ENCODE peak calls at places on chromosomes 4 and X, in five cellular contexts. H, R, I, N and C are unnamed samples.

GRCh38 chr4:107258359-107258758 is 222.2 kb upstream of the DKK2 start:
- DNase-seq in R (no peak), I (no peak), H (no peak), N (no peak), C (no peak)

GRCh38 chrX:15815779-15816452 is 25.6 kb downstream of the ZRSR2 start:
- DNase-seq in N (no peak), I (peak), R (peak), H (no peak), C (no peak)

GRCh38 chr4:88747351-88747750 is 49.7 kb upstream of the NAP1L5 start:
- DNase-seq in R (no peak), H (no peak), N (no peak), I (no peak), C (no peak)

GRCh38 chr4:175953960-175954521 is 111.6 kb upstream of the WDR17 start:
- DNase-seq in N (no peak), I (no peak), R (no peak), H (no peak), C (no peak)

GRCh38 chr4:184148871-184149637 is 68.6 kb downstream of the ENPP6 start:
- DNase-seq in R (no peak), I (no peak), H (no peak), N (no peak), C (no peak)

GRCh38 chr4:6360385-6360784 is 90.7 kb downstream of the WFS1 start:
- DNase-seq in I (peak), R (no peak), H (no peak), N (no peak), C (no peak)

GRCh38 chr4:139921551-139922184 is 232.3 kb downstream of the MAML3 start:
- DNase-seq in N (no peak), R (no peak), I (no peak), H (no peak), C (no peak)

GRCh38 chr4:112916868-112917267 is 132.6 kb upstream of the ANK2 start:
- DNase-seq in H (no peak), N (no peak), I (no peak), R (no peak), C (no peak)

GRCh38 chrX:69510137-69510715 is 6.1 kb downstream of the NALF2 start:
- DNase-seq in R (no peak), H (no peak), N (no peak), I (no peak), C (no peak)

GRCh38 chr4:149306537-149306936 is 509.1 kb downstream of the IQCM start:
- DNase-seq in I (no peak), N (no peak), H (no peak), R (no peak), C (no peak)

GRCh38 chr4:176436500-176436973 is 116.8 kb downstream of the SPCS3 start:
- DNase-seq in N (no peak), R (peak), H (no peak), I (no peak), C (no peak)

GRCh38 chr4:35982318-35982717 is 262.0 kb downstream of the ARAP2 start:
- DNase-seq in R (no peak), H (no peak), I (no peak), N (no peak), C (no peak)

GRCh38 chr4:27184508-27185155 is 324.0 kb downstream of the STIM2 start:
- DNase-seq in H (no peak), R (no peak), I (no peak), N (no peak), C (no peak)

GRCh38 chr4:4752576-4753401 is 106.7 kb upstream of the MSX1 start:
- DNase-seq in N (no peak), I (no peak), R (no peak), H (no peak), C (no peak)

GRCh38 chr4:4752025-4752424 is 107.4 kb upstream of the MSX1 start:
- DNase-seq in H (no peak), I (no peak), R (no peak), N (no peak), C (no peak)

GRCh38 chr4:4754641-4755040 is 104.8 kb upstream of the MSX1 start:
- DNase-seq in R (no peak), H (no peak), I (no peak), N (no peak), C (no peak)

GRCh38 chr4:4753643-4754042 is 105.8 kb upstream of the MSX1 start:
- DNase-seq in I (no peak), H (no peak), N (no peak), R (no peak), C (no peak)

GRCh38 chr4:4755306-4755705 is 104.2 kb upstream of the MSX1 start:
- DNase-seq in H (no peak), R (no peak), I (no peak), N (no peak), C (no peak)
- TF ChIP-seq CTCF in H (no peak), R (no peak), I (no peak), N (no peak), C (no peak)

DNA sequence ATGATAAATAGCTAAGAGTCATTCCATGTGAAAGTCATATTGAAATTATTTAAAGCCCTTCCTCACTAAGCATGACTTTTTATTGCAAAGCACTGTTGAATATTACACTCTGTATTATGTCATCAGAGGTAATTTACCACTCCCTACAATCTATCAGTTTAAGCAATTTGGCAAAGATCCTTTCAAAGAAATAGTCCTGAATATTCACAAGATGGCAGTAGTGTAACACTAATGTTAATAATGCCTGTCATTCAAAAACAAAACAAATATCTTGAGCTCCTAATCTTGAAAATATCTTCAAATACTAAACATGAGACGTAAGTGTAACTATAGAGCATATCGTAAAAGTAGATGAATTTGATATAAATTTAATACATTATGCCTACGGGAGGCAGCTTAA is 208.6 kb upstream of the TECRL start:
- DNase-seq in R (peak), N (no peak), I (no peak), H (no peak), C (no peak)
- TF ChIP-seq CTCF in R (peak), N (peak), I (no peak), H (no peak), C (no peak)

GRCh38 chr4:173591760-173592159 is 61.7 kb upstream of the HAND2 start:
- DNase-seq in N (no peak), H (no peak), R (no peak), I (no peak), C (no peak)
- TF ChIP-seq CTCF in N (peak), H (no peak), R (no peak), I (no peak), C (no peak)

GRCh38 chr4:114209589-114209988 is 230.1 kb upstream of the ARSJ start:
- DNase-seq in N (no peak), H (no peak), R (no peak), I (no peak), C (no peak)

GRCh38 chr4:114208747-114209146 is 229.3 kb upstream of the ARSJ start:
- DNase-seq in R (no peak), I (no peak), H (no peak), N (no peak), C (no peak)
- TF ChIP-seq CTCF in R (no peak), I (no peak), H (no peak), N (no peak), C (no peak)

GRCh38 chrX:31293409-31293808 is 221.6 kb upstream of the FTHL17 start:
- DNase-seq in I (no peak), R (no peak), N (no peak), H (no peak), C (no peak)
- TF ChIP-seq CTCF in I (no peak), R (peak), N (peak), H (no peak), C (no peak)

DNA sequence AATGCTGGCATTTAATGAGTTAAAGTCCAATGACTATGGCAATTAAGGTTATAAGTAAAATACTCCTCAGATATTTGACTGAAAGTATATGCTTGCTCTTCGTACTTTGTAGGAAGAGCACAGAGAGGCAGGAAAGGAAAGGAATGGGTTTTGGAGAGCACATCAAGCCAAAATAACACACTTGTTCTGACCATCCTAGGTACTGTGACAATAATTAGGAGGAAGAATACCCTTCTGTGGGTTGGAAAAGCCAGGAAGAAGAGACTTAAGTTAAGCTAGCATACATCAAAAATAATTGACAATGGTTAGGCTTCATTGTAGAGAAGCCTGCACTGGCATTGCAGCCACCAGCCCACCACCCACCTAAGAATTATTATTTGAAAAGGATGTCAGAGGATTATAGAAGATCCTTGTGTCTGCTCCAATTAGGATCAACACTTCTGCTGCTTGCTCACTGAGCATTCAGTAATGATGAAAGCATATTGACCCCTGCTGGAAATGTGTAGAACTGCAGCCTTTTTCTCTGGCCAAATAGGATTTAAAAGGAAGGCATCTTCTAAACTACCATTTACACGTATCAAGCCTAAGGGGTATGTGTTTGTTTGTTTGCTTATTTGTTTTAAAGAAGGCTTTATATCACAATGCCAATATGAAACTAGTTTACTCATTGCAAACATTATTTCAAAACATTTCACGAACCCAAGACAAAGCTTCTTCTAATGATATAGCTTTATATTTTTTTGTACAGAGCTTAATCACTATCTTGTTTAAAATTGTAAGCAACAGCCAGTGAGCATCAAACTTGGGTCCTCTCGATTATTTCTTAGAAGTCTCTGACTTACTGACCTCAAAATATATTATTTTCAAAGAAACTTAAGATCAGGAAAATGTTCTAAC is 286.2 kb upstream of the TET2 start:
- DNase-seq in H (peak), R (peak), I (peak), N (peak), C (peak)
- TF ChIP-seq CTCF in H (peak), R (peak), I (peak), N (peak), C (peak)